ENCODE peak calls at places on chromosome 18, in five cellular contexts. K is Calu3; C is fibroblast of mammary gland; F is activated CD8-positive, alpha-beta memory T cell treated with anti-CD3 and anti-CD28 coated beads for 24 hours; H is pancreas. U is an unnamed sample.

GRCh38 chr18:79403723-79404566 is 8.2 kb downstream of the NFATC1 start:
- DNase-seq in F (no peak), K (no peak), H (no peak), C (no peak), U (no peak)

GRCh38 chr18:53193870-53194269 is 853.9 kb downstream of the DCC start:
- DNase-seq in H (no peak), C (no peak), F (no peak), K (no peak), U (no peak)

GRCh38 chr18:73774836-73775509 is 372.7 kb downstream of the FBXO15 start:
- DNase-seq in F (no peak), C (peak), H (peak), K (no peak), U (no peak)

GRCh38 chr18:35174093-35174731 is 66.6 kb upstream of the ZNF397 start:
- DNase-seq in H (no peak), C (no peak), F (no peak), K (no peak), U (no peak)

GRCh38 chr18:74708169-74708568 is 110.5 kb downstream of the ZNF407 start:
- DNase-seq in H (no peak), C (no peak), F (no peak), K (no peak), U (no peak)

GRCh38 chr18:56068030-56068671 is 480.2 kb upstream of the TCF4 start:
- DNase-seq in C (peak), F (no peak), K (no peak), H (no peak), U (no peak)

GRCh38 chr18:42414756-42415454 is 459.9 kb downstream of the PIK3C3 start:
- DNase-seq in H (no peak), C (peak), K (no peak), F (no peak), U (no peak)

GRCh38 chr18:45328271-45328670 is 287.0 kb upstream of the SLC14A2 start:
- DNase-seq in C (no peak), K (no peak), H (no peak), F (no peak), U (no peak)

GRCh38 chr18:54647176-54647575 is 56.1 kb downstream of the DYNAP start:
- DNase-seq in F (no peak), C (peak), H (peak), K (peak), U (no peak)

GRCh38 chr18:24727685-24728084 is 267.2 kb downstream of the HRH4 start:
- DNase-seq in K (no peak), C (no peak), F (no peak), H (no peak), U (peak)

GRCh38 chr18:11500153-11501122 is 109.0 kb upstream of the SLC35G4 start:
- DNase-seq in F (no peak), H (no peak), C (peak), K (peak), U (peak)

GRCh38 chr18:24414349-24415003 is 12.0 kb upstream of the IMPACT start:
- DNase-seq in C (no peak), F (no peak), H (no peak), K (no peak), U (no peak)

GRCh38 chr18:10397004-10397403 is 57.4 kb upstream of the APCDD1 start:
- DNase-seq in F (no peak), C (no peak), K (no peak), H (no peak), U (no peak)

GRCh38 chr18:33116376-33116775 is 324.1 kb downstream of the CCDC178 start:
- DNase-seq in K (peak), C (no peak), F (no peak), H (peak), U (no peak)

GRCh38 chr18:58637197-58637596 is 8.3 kb upstream of the ALPK2 start:
- DNase-seq in F (no peak), H (no peak), C (no peak), K (no peak), U (no peak)

GRCh38 chr18:23631746-23632145 is 31.0 kb downstream of the ANKRD29 start:
- DNase-seq in F (no peak), K (no peak), H (no peak), C (no peak), U (no peak)

GRCh38 chr18:35038029-35038428 is 3.2 kb upstream of the MAPRE2 start:
- DNase-seq in F (no peak), C (no peak), K (no peak), H (no peak), U (no peak)

GRCh38 chr18:7096838-7097237 is 20.8 kb downstream of the LAMA1 start:
- DNase-seq in C (no peak), H (no peak), K (no peak), F (no peak), U (no peak)

GRCh38 chr18:57029761-57030160 is 117.1 kb upstream of the BOD1L2 start:
- DNase-seq in C (no peak), K (peak), H (no peak), F (no peak), U (no peak)

GRCh38 chr18:36296591-36297418 is 708 bp upstream of the FHOD3 start:
- DNase-seq in C (peak), H (peak), F (peak), K (peak), U (peak)

GRCh38 chr18:55096261-55097026 is 137.2 kb upstream of the CCDC68 start:
- DNase-seq in K (peak), H (no peak), C (peak), F (no peak), U (no peak)

GRCh38 chr18:26771524-26771923 is 94.0 kb downstream of the AQP4 start:
- DNase-seq in C (no peak), H (peak), K (peak), F (no peak), U (no peak)

GRCh38 chr18:24227976-24228660 is 89.3 kb downstream of the CABYR start:
- DNase-seq in K (peak), C (peak), H (no peak), F (no peak), U (no peak)

GRCh38 chr18:75350857-75351256 is 76.6 kb downstream of the SMIM21 start:
- DNase-seq in H (no peak), F (no peak), C (no peak), K (no peak), U (no peak)

GRCh38 chr18:36532815-36533214 is 235.3 kb downstream of the FHOD3 start:
- DNase-seq in K (no peak), F (no peak), C (no peak), H (no peak), U (no peak)

GRCh38 chr18:63505566-63506335 is 29.0 kb downstream of the SERPINB5 start:
- DNase-seq in F (no peak), H (no peak), C (peak), K (peak), U (no peak)

GRCh38 chr18:4454548-4455112 is 477 bp downstream of the DLGAP1 start:
- DNase-seq in C (no peak), K (no peak), F (no peak), H (no peak), U (no peak)

GRCh38 chr18:79305976-79306375 is 89.8 kb upstream of the NFATC1 start:
- DNase-seq in H (no peak), K (no peak), F (no peak), C (no peak), U (no peak)

GRCh38 chr18:47294801-47295200 is 43.3 kb upstream of the SKOR2 start:
- DNase-seq in K (no peak), H (no peak), C (no peak), F (no peak), U (peak)

GRCh38 chr18:50009772-50010171 is 185.2 kb downstream of the MYO5B start:
- DNase-seq in H (peak), K (peak), F (peak), C (peak), U (no peak)

GRCh38 chr18:10938241-10938640 is 211.1 kb downstream of the PIEZO2 start:
- DNase-seq in H (no peak), C (no peak), F (no peak), K (no peak), U (no peak)

GRCh38 chr18:11980148-11980554 is 1.2 kb upstream of the IMPA2 start:
- DNase-seq in C (peak), H (no peak), K (no peak), F (no peak), U (no peak)

U was measured in osteocyte.